ENCODE peak calls at places on chromosome 15, in six cellular contexts. O, C, R, H, K and A are unnamed samples.
A peak's percentile ranks its signal among the peaks of the same experiment; 100 is the strongest.

GRCh38 chr15:40743921-40744809 is 10.9 kb downstream of the RMDN3 start:
- DNase-seq in O (peak; percentile 69), C (peak; percentile 70), R (no peak), H (no peak), K (no peak), A (no peak)

GRCh38 chr15:55284461-55284860 is 5.2 kb downstream of the RAB27A start:
- DNase-seq in O (no peak), C (no peak), R (no peak), H (no peak), K (no peak), A (peak; percentile 12)

GRCh38 chr15:48371961-48372360 is 40.7 kb downstream of the DUT start:
- DNase-seq in O (no peak), C (peak; percentile 19), R (no peak), H (no peak), K (no peak), A (no peak)

GRCh38 chr15:75232826-75233503 is 25.2 kb upstream of the GOLGA6C start:
- DNase-seq in O (no peak), C (no peak), R (no peak), H (no peak), K (no peak), A (no peak)

GRCh38 chr15:36653851-36654250 is 74.4 kb downstream of the CDIN1 start:
- DNase-seq in O (no peak), C (no peak), R (no peak), H (no peak), K (no peak), A (no peak)

GRCh38 chr15:51103330-51103729 is 8.6 kb upstream of the TNFAIP8L3 start:
- DNase-seq in O (no peak), C (peak; percentile 57), R (no peak), H (no peak), K (no peak), A (no peak)

GRCh38 chr15:99118801-99119546 is 14.1 kb downstream of the SYNM start:
- DNase-seq in O (no peak), C (no peak), R (no peak), H (no peak), K (no peak), A (no peak)

GRCh38 chr15:74631935-74632560 is 16.4 kb downstream of the CLK3 start:
- DNase-seq in O (peak; percentile 75), C (peak; percentile 63), R (peak; percentile 34), H (peak; percentile 64), K (peak; percentile 10), A (no peak)

GRCh38 chr15:69074011-69074842 is 59.7 kb downstream of the NOX5 start:
- DNase-seq in O (peak; percentile 9), C (peak; percentile 74), R (no peak), H (peak; percentile 36), K (peak; percentile 82), A (peak; percentile 63)

GRCh38 chr15:66294157-66294931 is 976 bp downstream of the DIS3L start:
- DNase-seq in O (peak; percentile 34), C (peak; percentile 81), R (no peak), H (peak; percentile 12), K (peak; percentile 23), A (peak; percentile 27)

GRCh38 chr15:82294061-82294690 is 31.6 kb downstream of the SAXO2 start:
- DNase-seq in O (no peak), C (no peak), R (no peak), H (no peak), K (no peak), A (no peak)

GRCh38 chr15:85689729-85690128 is 105.0 kb downstream of the KLHL25 start:
- DNase-seq in O (peak; percentile 70), C (peak; percentile 84), R (peak; percentile 24), H (peak; percentile 52), K (no peak), A (no peak)

GRCh38 chr15:27764339-27764738 is 334.8 kb downstream of the OCA2 start:
- DNase-seq in O (no peak), C (no peak), R (no peak), H (no peak), K (no peak), A (no peak)

GRCh38 chr15:91530951-91531582 is 322.4 kb upstream of the SLCO3A1 start:
- DNase-seq in O (no peak), C (no peak), R (no peak), H (no peak), K (no peak), A (no peak)

GRCh38 chr15:74443100-74443909 is 9.5 kb upstream of the SEMA7A start:
- DNase-seq in O (no peak), C (peak; percentile 60), R (no peak), H (no peak), K (no peak), A (no peak)

GRCh38 chr15:26736502-26737248 is 36.2 kb downstream of the GABRB3 start:
- DNase-seq in O (no peak), C (no peak), R (no peak), H (no peak), K (no peak), A (no peak)

GRCh38 chr15:88484781-88485246 is 17.3 kb downstream of the MRPS11 start:
- DNase-seq in O (no peak), C (peak; percentile 30), R (no peak), H (no peak), K (no peak), A (peak; percentile 92)

GRCh38 chr15:24269166-24269571 is 406.4 kb upstream of the NPAP1 start:
- DNase-seq in O (no peak), C (no peak), R (no peak), H (no peak), K (no peak), A (no peak)

GRCh38 chr15:70091649-70092461 is 5.9 kb downstream of the TLE3 start:
- DNase-seq in O (no peak), C (no peak), R (no peak), H (no peak), K (no peak), A (peak; percentile 55)

GRCh38 chr15:39623550-39623931 is 42.7 kb downstream of the THBS1 start:
- DNase-seq in O (peak; percentile 35), C (no peak), R (no peak), H (no peak), K (no peak), A (no peak)